ENCODE peak calls at places on chromosomes 1 and 21, in ten cellular contexts. F is OCI-LY7; X is K562; T is effector memory CD4-positive, alpha-beta T cell; H is left ventricle myocardium inferior; M is PC-9; C is brain microvascular endothelial cell; K is heart left ventricle; I is caudate nucleus; P is esophagus squamous epithelium. J is an unnamed sample.

GRCh38 chr1:20255666-20256065 is 35.0 kb upstream of the VWA5B1 start:
- DNase-seq in C (peak; percentile 53), T (no peak), F (no peak), I (no peak), X (peak; percentile 26), H (no peak), P (no peak), K (peak; percentile 64), M (no peak), J (no peak)

GRCh38 chr1:143735764-143736461 is 235.9 kb downstream of the FAM72C start:
- DNase-seq in T (no peak), K (no peak), X (no peak), M (no peak), H (no peak), I (no peak), F (no peak), C (peak; percentile 0), P (no peak), J (peak; percentile 14)

GRCh38 chr1:218665216-218665615 is 320.1 kb downstream of the TGFB2 start:
- DNase-seq in C (peak; percentile 65), P (no peak), H (peak; percentile 44), I (peak; percentile 22), M (no peak), F (no peak), X (no peak), K (peak; percentile 56), T (no peak), J (no peak)

GRCh38 chr1:203354246-203354645 is 3.3 kb upstream of the FMOD start:
- DNase-seq in H (no peak), I (no peak), T (no peak), C (peak; percentile 14), K (no peak), P (no peak), F (no peak), X (no peak), M (no peak), J (no peak)

GRCh38 chr21:30126575-30126974 is 40.0 kb downstream of the CLDN17 start:
- DNase-seq in F (no peak), I (no peak), K (no peak), T (no peak), P (no peak), C (no peak), X (no peak), H (no peak), M (no peak), J (no peak)

GRCh38 chr1:8477983-8478362 is 160.1 kb downstream of the SLC45A1 start:
- DNase-seq in M (no peak), H (no peak), T (no peak), P (no peak), I (no peak), K (no peak), C (no peak), X (no peak), F (no peak), J (no peak)

GRCh38 chr1:44089371-44090070 is 29.1 kb upstream of the KLF17 start:
- DNase-seq in K (no peak), F (no peak), M (no peak), P (no peak), T (no peak), I (no peak), X (no peak), C (peak; percentile 31), H (no peak), J (no peak)

GRCh38 chr1:215682232-215682631 is 115.1 kb downstream of the KCTD3 start:
- DNase-seq in I (no peak), P (no peak), T (no peak), C (no peak), F (no peak), K (no peak), X (no peak), H (no peak), M (no peak), J (no peak)

GRCh38 chr1:32345289-32345827 is 9.3 kb upstream of the MARCKSL1 start:
- DNase-seq in I (no peak), X (peak; percentile 80), M (peak; percentile 46), T (no peak), F (no peak), K (no peak), H (no peak), C (no peak), P (no peak), J (no peak)

GRCh38 chr1:163528710-163529348 is 207.1 kb downstream of the NUF2 start:
- DNase-seq in X (peak; percentile 13), C (peak; percentile 21), F (peak; percentile 34), M (no peak), H (no peak), T (no peak), I (no peak), P (no peak), K (no peak), J (no peak)

GRCh38 chr1:203764105-203765028 is 616 bp upstream of the LAX1 start:
- DNase-seq in H (no peak), X (peak; percentile 7), F (peak; percentile 59), P (no peak), I (no peak), M (no peak), T (no peak), K (no peak), C (no peak), J (no peak)

GRCh38 chr1:229384822-229385221 is 42.0 kb upstream of the CCSAP start:
- DNase-seq in P (no peak), I (no peak), X (no peak), M (no peak), F (no peak), K (no peak), H (no peak), T (no peak), C (no peak), J (no peak)

GRCh38 chr21:45381865-45382697 is 22.9 kb upstream of the COL18A1 start:
- DNase-seq in X (no peak), T (no peak), I (no peak), P (no peak), F (no peak), C (no peak), M (no peak), K (peak; percentile 19), H (peak; percentile 12), J (no peak)

GRCh38 chr1:154760469-154760933 is 109.6 kb downstream of the KCNN3 start:
- DNase-seq in I (peak; percentile 30), T (peak; percentile 65), F (peak; percentile 14), X (peak; percentile 82), P (no peak), C (no peak), K (peak; percentile 58), M (no peak), H (peak; percentile 60), J (no peak)

GRCh38 chr1:204337583-204337982 is 22.1 kb downstream of the PLEKHA6 start:
- DNase-seq in H (no peak), C (no peak), T (no peak), M (peak; percentile 32), K (no peak), F (no peak), I (peak; percentile 41), P (no peak), X (no peak), J (no peak)

GRCh38 chr1:166927701-166928100 is 47.6 kb downstream of the ILDR2 start:
- DNase-seq in K (no peak), F (no peak), I (no peak), M (no peak), C (no peak), P (no peak), X (no peak), H (no peak), T (no peak), J (no peak)
- H3K27ac ChIP-seq in K (no peak overlapping the region), F (no peak overlapping the region), I (no peak overlapping the region), M (no peak overlapping the region), C (no peak overlapping the region), P (no peak overlapping the region), X (no peak overlapping the region), H (no peak overlapping the region), T (no peak overlapping the region), J (no peak overlapping the region)

DNA sequence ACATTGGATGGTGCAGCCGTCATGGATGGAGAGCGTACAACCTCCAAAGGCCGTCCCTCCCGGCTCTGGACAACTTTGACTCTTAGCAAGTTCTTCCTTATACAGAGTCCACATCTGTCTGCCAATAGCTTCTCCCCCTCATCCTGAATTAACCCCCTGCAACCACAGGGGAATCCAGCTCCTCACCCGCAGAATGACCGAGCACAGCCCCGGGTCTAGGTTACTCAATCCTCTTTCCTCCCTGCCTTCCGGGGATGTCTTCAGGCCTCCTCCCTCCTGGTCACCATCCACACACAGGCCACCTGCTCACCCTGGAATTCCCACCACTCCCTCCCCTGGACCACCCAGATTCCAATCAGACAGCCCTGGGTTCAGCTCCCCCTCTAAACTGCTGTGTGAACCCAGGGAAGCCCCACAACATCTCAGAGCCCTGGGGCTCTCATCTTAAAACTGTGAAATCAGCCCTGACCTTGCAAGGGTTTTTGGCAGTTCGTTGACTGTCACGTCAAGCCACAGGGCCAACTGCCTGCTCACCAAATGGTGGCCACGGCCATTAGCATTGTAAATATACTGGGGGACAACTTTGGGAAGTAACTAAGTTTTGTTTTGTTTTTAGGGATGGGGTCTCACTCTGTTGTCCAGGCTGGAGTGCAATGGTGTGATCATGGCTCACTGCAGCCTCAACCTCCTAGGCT is 54.2 kb downstream of the HSPG2 start:
- DNase-seq in P (no peak), F (no peak), M (no peak), C (no peak), K (no peak), H (no peak), I (no peak), X (no peak), T (no peak), J (no peak)
- H3K27ac ChIP-seq in P (no peak overlapping the region), F (no peak overlapping the region), M (no peak overlapping the region), C (no peak overlapping the region), K (no peak overlapping the region), H (peak overlapping the region; percentile 30), I (no peak overlapping the region), X (no peak overlapping the region), T (no peak overlapping the region), J (no peak overlapping the region)

DNA sequence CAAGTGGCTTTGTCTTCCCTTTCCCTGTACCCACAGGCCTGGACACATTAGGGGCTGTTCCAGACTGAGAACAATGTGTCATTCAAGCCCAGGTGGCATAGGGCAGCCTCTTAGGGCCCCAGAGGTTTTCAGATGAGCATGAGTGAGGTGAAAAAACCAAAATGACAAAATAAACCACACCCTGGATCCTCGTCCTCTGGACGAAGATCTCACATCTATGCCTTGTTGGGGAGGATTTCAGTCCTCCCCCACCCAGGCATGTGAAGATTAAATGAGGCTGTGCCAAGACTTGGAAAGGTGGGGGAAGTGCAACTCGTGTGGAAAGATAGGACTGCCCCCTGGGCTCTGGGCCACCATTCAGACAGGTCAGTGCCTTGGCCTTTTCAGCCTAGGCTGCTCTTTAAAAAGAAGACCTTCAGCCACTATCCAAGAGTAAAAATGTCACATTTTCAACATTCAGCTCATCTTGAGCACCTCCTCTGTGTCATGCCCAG is 32.8 kb upstream of the IL19 start:
- DNase-seq in K (peak; percentile 56), P (no peak), H (no peak), X (peak; percentile 31), T (no peak), C (no peak), F (no peak), I (no peak), M (no peak), J (no peak)
- H3K27ac ChIP-seq in K (peak overlapping the region; percentile 59), P (no peak overlapping the region), H (peak overlapping the region; percentile 78), X (no peak overlapping the region), T (peak overlapping the region; percentile 74), C (no peak overlapping the region), F (no peak overlapping the region), I (no peak overlapping the region), M (no peak overlapping the region), J (no peak overlapping the region)

DNA sequence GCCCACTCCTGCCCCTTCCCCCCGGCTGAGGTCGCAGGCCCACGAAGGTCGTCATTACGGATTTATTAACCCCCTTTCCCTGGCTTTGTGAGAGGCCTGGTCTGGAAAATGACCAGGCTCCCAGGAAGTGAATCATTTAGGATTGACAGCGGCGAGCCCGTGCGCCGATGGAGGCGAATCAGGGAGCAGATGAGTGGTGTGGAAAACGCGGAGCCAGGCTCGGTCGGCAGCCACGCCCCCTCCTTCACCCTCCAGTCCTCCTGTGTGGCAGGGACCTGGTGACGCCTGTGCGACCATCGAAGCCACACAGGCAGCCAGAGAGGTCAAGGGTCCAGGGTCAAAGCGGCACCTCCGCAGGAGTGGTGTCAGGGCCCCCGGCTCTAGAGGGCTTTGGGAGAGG is 93.5 kb downstream of the PRDM16 start:
- DNase-seq in H (no peak), X (no peak), C (no peak), K (no peak), T (no peak), I (no peak), M (no peak), F (no peak), P (no peak), J (no peak)
- H3K27ac ChIP-seq in H (no peak overlapping the region), X (no peak overlapping the region), C (no peak overlapping the region), K (no peak overlapping the region), T (no peak overlapping the region), I (peak overlapping the region; percentile 89), M (no peak overlapping the region), F (no peak overlapping the region), P (no peak overlapping the region), J (no peak overlapping the region)